ENCODE peak calls at places on chromosomes 6 and 20, in four cellular contexts. One of them, this sample, is unnamed.

GRCh38 chr20:61810066-61810708 is 255.5 kb downstream of the TAF4 start:
- DNase-seq in GM12878: no peak
- DNase-seq in HepG2: no peak
- DNase-seq in SK-N-SH: no peak
- DNase-seq in this sample: no peak

GRCh38 chr6:25070547-25071366 is 135.0 kb upstream of the RIPOR2 start:
- DNase-seq in GM12878: peak
- DNase-seq in SK-N-SH: peak
- DNase-seq in HepG2: peak
- DNase-seq in this sample: peak

GRCh38 chr6:47097092-47097945 is 55.2 kb upstream of the ADGRF1 start:
- DNase-seq in GM12878: peak
- DNase-seq in SK-N-SH: peak
- DNase-seq in HepG2: peak
- DNase-seq in this sample: peak

GRCh38 chr20:20276806-20277530 is 90.9 kb upstream of the INSM1 start:
- DNase-seq in SK-N-SH: no peak
- DNase-seq in HepG2: no peak
- DNase-seq in GM12878: no peak
- DNase-seq in this sample: no peak

GRCh38 chr6:167797871-167798265 is 28.8 kb upstream of the AFDN start:
- DNase-seq in HepG2: no peak
- DNase-seq in SK-N-SH: no peak
- DNase-seq in GM12878: no peak
- DNase-seq in this sample: no peak

GRCh38 chr6:158907931-158908330 is 88.8 kb upstream of the EZR start:
- DNase-seq in HepG2: no peak
- DNase-seq in SK-N-SH: no peak
- DNase-seq in GM12878: no peak
- DNase-seq in this sample: no peak

GRCh38 chr6:134675110-134676038 is 274.5 kb downstream of the ALDH8A1 start:
- DNase-seq in HepG2: no peak
- DNase-seq in SK-N-SH: no peak
- DNase-seq in GM12878: no peak
- DNase-seq in this sample: no peak

GRCh38 chr20:56630086-56630493 is 984 bp downstream of the TFAP2C start:
- DNase-seq in HepG2: no peak
- DNase-seq in GM12878: no peak
- DNase-seq in SK-N-SH: peak
- DNase-seq in this sample: peak

GRCh38 chr20:36312724-36313441 is 6.7 kb downstream of the DLGAP4 start:
- DNase-seq in GM12878: no peak
- DNase-seq in HepG2: no peak
- DNase-seq in SK-N-SH: no peak
- DNase-seq in this sample: no peak

GRCh38 chr20:53602661-53603060 is 9.0 kb upstream of the ZNF217 start:
- DNase-seq in SK-N-SH: no peak
- DNase-seq in GM12878: no peak
- DNase-seq in HepG2: no peak
- DNase-seq in this sample: no peak

GRCh38 chr20:53609501-53610445 is 16.1 kb upstream of the ZNF217 start:
- DNase-seq in HepG2: no peak
- DNase-seq in GM12878: no peak
- DNase-seq in SK-N-SH: no peak
- DNase-seq in this sample: peak

GRCh38 chr20:53608456-53609413 is 15.1 kb upstream of the ZNF217 start:
- DNase-seq in SK-N-SH: no peak
- DNase-seq in GM12878: no peak
- DNase-seq in HepG2: no peak
- DNase-seq in this sample: peak

GRCh38 chr20:53608071-53608455 is 14.4 kb upstream of the ZNF217 start:
- DNase-seq in HepG2: no peak
- DNase-seq in GM12878: no peak
- DNase-seq in SK-N-SH: no peak
- DNase-seq in this sample: no peak

GRCh38 chr20:53606364-53606985 is 12.8 kb upstream of the ZNF217 start:
- DNase-seq in SK-N-SH: no peak
- DNase-seq in GM12878: no peak
- DNase-seq in HepG2: peak
- DNase-seq in this sample: no peak
- TF ChIP-seq ZBTB33 in SK-N-SH: no peak
- TF ChIP-seq ZBTB33 in GM12878: no peak
- TF ChIP-seq ZBTB33 in HepG2: peak
- TF ChIP-seq ZBTB33 in this sample: peak

DNA sequence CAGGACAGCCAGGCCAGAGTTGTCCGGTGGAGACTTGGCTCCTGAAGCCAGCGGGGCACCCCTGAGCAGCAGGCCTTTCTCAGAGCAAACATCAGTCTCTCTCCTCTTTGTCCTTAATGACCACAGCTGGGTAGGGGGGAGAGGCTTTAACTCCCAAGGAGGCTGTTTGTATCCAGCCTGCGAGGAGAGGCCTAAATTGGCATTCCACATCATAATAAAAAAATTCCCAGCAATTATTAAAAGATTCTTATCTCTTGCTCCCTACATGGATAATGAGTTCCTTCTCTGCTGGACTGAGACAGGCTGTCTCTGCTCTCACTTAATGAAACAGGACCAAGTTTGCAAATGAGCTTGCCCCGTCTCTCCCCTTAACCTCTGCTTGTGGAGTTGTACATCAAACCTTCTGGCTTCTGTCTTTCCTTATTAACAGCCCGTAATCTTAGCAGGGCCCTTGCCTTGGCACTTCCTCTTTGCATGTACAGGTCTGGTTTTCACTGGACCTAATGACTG is 838.2 kb downstream of the MAFB start:
- DNase-seq in GM12878: no peak
- DNase-seq in SK-N-SH: no peak
- DNase-seq in HepG2: no peak
- DNase-seq in this sample: no peak
- TF ChIP-seq FOXM1 in GM12878: no peak
- TF ChIP-seq FOXM1 in SK-N-SH: no peak
- TF ChIP-seq FOXM1 in HepG2: no peak
- TF ChIP-seq FOXM1 in this sample: no peak

GRCh38 chr20:33791959-33792597 is 19.1 kb upstream of the CHMP4B start:
- DNase-seq in GM12878: no peak
- DNase-seq in HepG2: peak
- DNase-seq in SK-N-SH: peak
- DNase-seq in this sample: peak
- TF ChIP-seq ZBTB33 in GM12878: no peak
- TF ChIP-seq ZBTB33 in HepG2: no peak
- TF ChIP-seq ZBTB33 in SK-N-SH: no peak
- TF ChIP-seq ZBTB33 in this sample: no peak

GRCh38 chr6:142940487-142940886 is 4.5 kb downstream of the HIVEP2 start:
- DNase-seq in SK-N-SH: no peak
- DNase-seq in GM12878: no peak
- DNase-seq in HepG2: no peak
- DNase-seq in this sample: no peak
- TF ChIP-seq FOXM1 in SK-N-SH: no peak
- TF ChIP-seq FOXM1 in GM12878: no peak
- TF ChIP-seq FOXM1 in HepG2: no peak
- TF ChIP-seq FOXM1 in this sample: no peak

GRCh38 chr6:143753678-143754077 is 75.9 kb downstream of the PHACTR2 start:
- DNase-seq in HepG2: no peak
- DNase-seq in GM12878: no peak
- DNase-seq in SK-N-SH: no peak
- DNase-seq in this sample: no peak
- TF ChIP-seq ZBTB33 in HepG2: no peak
- TF ChIP-seq ZBTB33 in GM12878: no peak
- TF ChIP-seq ZBTB33 in SK-N-SH: no peak
- TF ChIP-seq ZBTB33 in this sample: no peak

GRCh38 chr6:31174378-31174777 is 3.9 kb upstream of the POU5F1 start:
- DNase-seq in GM12878: no peak
- DNase-seq in HepG2: no peak
- DNase-seq in SK-N-SH: no peak
- DNase-seq in this sample: no peak
- TF ChIP-seq FOXM1 in GM12878: no peak
- TF ChIP-seq FOXM1 in HepG2: no peak
- TF ChIP-seq FOXM1 in SK-N-SH: no peak
- TF ChIP-seq FOXM1 in this sample: no peak

GRCh38 chr6:35984701-35985100 is 39.7 kb downstream of the SLC26A8 start:
- DNase-seq in HepG2: no peak
- DNase-seq in SK-N-SH: no peak
- DNase-seq in GM12878: no peak
- DNase-seq in this sample: no peak
- TF ChIP-seq ZBTB33 in HepG2: no peak
- TF ChIP-seq ZBTB33 in SK-N-SH: no peak
- TF ChIP-seq ZBTB33 in GM12878: no peak
- TF ChIP-seq ZBTB33 in this sample: no peak

DNA sequence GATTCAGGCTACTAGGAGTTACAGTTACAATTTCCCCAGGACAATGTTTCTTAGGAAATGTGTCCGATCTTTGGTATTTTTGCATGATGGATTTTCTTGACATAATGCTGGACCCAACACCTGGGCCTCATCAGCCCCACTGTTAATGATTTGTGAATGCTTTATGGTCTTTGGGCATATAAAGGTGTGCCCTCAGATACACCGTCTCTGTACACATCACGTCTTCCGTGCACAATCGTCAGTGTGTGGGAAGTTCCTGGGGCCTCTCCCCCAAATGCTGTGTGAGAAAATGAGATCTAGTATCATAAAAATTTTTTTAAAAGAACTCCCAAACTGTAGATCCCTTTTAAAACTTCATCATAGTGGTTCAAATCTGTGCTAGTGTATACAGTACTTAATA is 373.2 kb upstream of the ID4 start:
- DNase-seq in HepG2: no peak
- DNase-seq in GM12878: no peak
- DNase-seq in SK-N-SH: no peak
- DNase-seq in this sample: no peak
- TF ChIP-seq FOXM1 in HepG2: no peak
- TF ChIP-seq FOXM1 in GM12878: no peak
- TF ChIP-seq FOXM1 in SK-N-SH: no peak
- TF ChIP-seq FOXM1 in this sample: no peak

DNA sequence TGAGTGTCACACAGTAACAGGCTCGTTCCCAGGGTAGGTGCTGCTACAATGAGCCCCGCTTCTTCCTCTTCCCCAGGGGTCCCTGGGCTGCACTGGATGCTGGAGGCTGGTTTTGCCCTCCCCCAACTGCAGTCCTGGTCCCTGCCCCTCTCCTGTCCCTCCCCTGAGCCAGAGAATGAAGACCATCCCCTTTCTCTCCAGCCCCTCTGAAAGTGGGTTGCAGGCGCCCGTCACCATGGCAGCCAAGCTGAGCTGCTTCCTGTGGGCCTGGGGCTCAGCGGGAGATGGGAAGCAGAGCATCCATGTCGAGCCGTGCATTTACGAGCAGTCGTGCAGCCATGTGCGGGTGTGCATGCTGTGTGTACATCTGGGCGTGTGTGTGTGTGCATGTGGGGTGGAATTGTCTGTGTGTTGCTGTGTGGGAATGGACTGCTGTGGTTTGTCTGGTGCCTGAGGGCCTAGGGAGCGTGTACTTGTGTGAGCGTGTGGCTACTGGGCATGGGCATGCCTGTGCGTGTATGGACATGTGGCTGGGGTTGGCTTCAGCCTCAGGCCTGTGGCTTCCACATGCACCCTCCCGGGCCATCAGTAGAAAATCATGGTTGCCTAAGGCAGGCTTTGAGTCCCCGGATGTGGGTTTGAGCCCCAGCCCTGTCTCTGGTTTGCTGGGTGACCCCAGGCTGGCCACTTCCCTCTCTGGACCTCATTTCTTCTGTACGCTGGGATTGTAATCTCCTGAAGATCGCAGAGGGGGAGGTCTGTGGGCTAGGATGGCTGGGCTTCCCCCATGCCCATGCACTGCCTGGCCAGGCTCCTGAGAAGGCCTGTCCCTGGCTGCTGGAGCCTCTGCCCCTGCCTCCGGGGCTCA is 48.8 kb downstream of the SRC start:
- DNase-seq in SK-N-SH: peak
- DNase-seq in GM12878: no peak
- DNase-seq in HepG2: no peak
- DNase-seq in this sample: no peak
- TF ChIP-seq ZBTB33 in SK-N-SH: no peak
- TF ChIP-seq ZBTB33 in GM12878: no peak
- TF ChIP-seq ZBTB33 in HepG2: no peak
- TF ChIP-seq ZBTB33 in this sample: no peak

DNA sequence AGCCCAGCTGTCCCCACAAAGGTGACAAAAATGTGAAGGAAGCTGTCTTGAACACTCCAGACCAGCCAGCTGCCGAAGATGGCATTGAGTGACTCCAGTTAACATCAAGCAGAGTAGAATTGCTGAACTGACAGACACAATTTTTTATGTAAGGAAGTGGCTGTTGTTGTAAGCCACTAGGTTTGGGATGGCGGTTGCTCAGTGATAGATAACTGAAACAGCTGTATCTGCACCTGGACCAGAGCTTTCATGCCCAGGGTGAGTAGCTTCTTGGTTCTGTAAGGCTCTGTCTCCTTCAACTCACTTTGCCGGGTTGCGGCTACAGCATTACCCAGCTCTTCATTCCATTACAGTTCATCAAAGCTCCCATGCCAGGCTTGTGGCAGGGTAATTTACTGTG is 49.7 kb upstream of the DDR1 start:
- DNase-seq in GM12878: no peak
- DNase-seq in HepG2: no peak
- DNase-seq in SK-N-SH: no peak
- DNase-seq in this sample: no peak
- TF ChIP-seq FOXM1 in GM12878: no peak
- TF ChIP-seq FOXM1 in HepG2: no peak
- TF ChIP-seq FOXM1 in SK-N-SH: no peak
- TF ChIP-seq FOXM1 in this sample: no peak

This sample was measured in K562.